ENCODE peak calls at places on chromosomes 12 and 14, in ten cellular contexts. One of them, this sample, is unnamed.

GRCh38 chr12:1879633-1880032 is 38.8 kb downstream of the CACNA2D4 start:
- DNase-seq in transverse colon: no peak
- DNase-seq in neural progenitor cell: no peak
- DNase-seq in MM.1S: no peak
- DNase-seq in BE2C: no peak
- DNase-seq in AG04450: no peak
- DNase-seq in IMR-90: no peak
- DNase-seq in colonic mucosa: no peak
- DNase-seq in MG63: no peak
- DNase-seq in A549: no peak
- DNase-seq in this sample: no peak

GRCh38 chr12:58211211-58211610 is 269.8 kb downstream of the ATP23 start:
- DNase-seq in IMR-90: no peak
- DNase-seq in neural progenitor cell: no peak
- DNase-seq in MG63: no peak
- DNase-seq in BE2C: no peak
- DNase-seq in colonic mucosa: no peak
- DNase-seq in transverse colon: no peak
- DNase-seq in AG04450: no peak
- DNase-seq in MM.1S: no peak
- DNase-seq in A549: no peak
- DNase-seq in this sample: no peak

GRCh38 chr12:112870267-112870980 is 36.3 kb upstream of the OAS1 start:
- DNase-seq in neural progenitor cell: no peak
- DNase-seq in MG63: no peak
- DNase-seq in IMR-90: no peak
- DNase-seq in colonic mucosa: no peak
- DNase-seq in A549: no peak
- DNase-seq in MM.1S: no peak
- DNase-seq in AG04450: no peak
- DNase-seq in BE2C: no peak
- DNase-seq in transverse colon: no peak
- DNase-seq in this sample: no peak

GRCh38 chr12:64270411-64270810 is 48.3 kb upstream of the KICS2 start:
- DNase-seq in colonic mucosa: no peak
- DNase-seq in A549: no peak
- DNase-seq in MM.1S: no peak
- DNase-seq in transverse colon: no peak
- DNase-seq in MG63: no peak
- DNase-seq in AG04450: no peak
- DNase-seq in IMR-90: no peak
- DNase-seq in BE2C: no peak
- DNase-seq in neural progenitor cell: no peak
- DNase-seq in this sample: no peak

GRCh38 chr14:73025544-73025943 is 1.4 kb downstream of the ZFYVE1 start:
- DNase-seq in neural progenitor cell: no peak
- DNase-seq in colonic mucosa: no peak
- DNase-seq in IMR-90: peak; percentile 42
- DNase-seq in transverse colon: no peak
- DNase-seq in A549: no peak
- DNase-seq in MG63: no peak
- DNase-seq in BE2C: no peak
- DNase-seq in MM.1S: no peak
- DNase-seq in AG04450: no peak
- DNase-seq in this sample: no peak

GRCh38 chr12:102811125-102811737 is 105.8 kb downstream of the PAH start:
- DNase-seq in BE2C: peak; percentile 41
- DNase-seq in MM.1S: peak; percentile 36
- DNase-seq in neural progenitor cell: peak; percentile 70
- DNase-seq in AG04450: no peak
- DNase-seq in A549: peak; percentile 38
- DNase-seq in IMR-90: no peak
- DNase-seq in MG63: no peak
- DNase-seq in transverse colon: no peak
- DNase-seq in colonic mucosa: no peak
- DNase-seq in this sample: no peak

GRCh38 chr14:24514209-24514608 is 6.1 kb upstream of the CMA1 start:
- DNase-seq in A549: no peak
- DNase-seq in neural progenitor cell: no peak
- DNase-seq in AG04450: no peak
- DNase-seq in colonic mucosa: no peak
- DNase-seq in MM.1S: no peak
- DNase-seq in IMR-90: no peak
- DNase-seq in MG63: no peak
- DNase-seq in transverse colon: no peak
- DNase-seq in BE2C: no peak
- DNase-seq in this sample: no peak

GRCh38 chr12:99390707-99391106 is 256.8 kb upstream of the GARIN6 start:
- DNase-seq in transverse colon: no peak
- DNase-seq in MM.1S: no peak
- DNase-seq in colonic mucosa: no peak
- DNase-seq in AG04450: no peak
- DNase-seq in A549: peak; percentile 6
- DNase-seq in IMR-90: no peak
- DNase-seq in MG63: peak; percentile 34
- DNase-seq in BE2C: peak; percentile 9
- DNase-seq in neural progenitor cell: peak; percentile 65
- DNase-seq in this sample: no peak

GRCh38 chr14:75283884-75284563 is 5.4 kb downstream of the FOS start:
- DNase-seq in MM.1S: no peak
- DNase-seq in neural progenitor cell: no peak
- DNase-seq in MG63: no peak
- DNase-seq in colonic mucosa: no peak
- DNase-seq in BE2C: no peak
- DNase-seq in transverse colon: peak; percentile 78
- DNase-seq in A549: no peak
- DNase-seq in IMR-90: peak; percentile 51
- DNase-seq in AG04450: no peak
- DNase-seq in this sample: no peak

GRCh38 chr12:89723276-89723675 is 14.6 kb upstream of the ATP2B1 start:
- DNase-seq in AG04450: no peak
- DNase-seq in neural progenitor cell: no peak
- DNase-seq in MM.1S: no peak
- DNase-seq in transverse colon: no peak
- DNase-seq in BE2C: no peak
- DNase-seq in A549: no peak
- DNase-seq in colonic mucosa: no peak
- DNase-seq in MG63: no peak
- DNase-seq in IMR-90: no peak
- DNase-seq in this sample: no peak

GRCh38 chr12:127388985-127389384 is 878.0 kb upstream of the TMEM132C start:
- DNase-seq in MM.1S: no peak
- DNase-seq in colonic mucosa: no peak
- DNase-seq in A549: no peak
- DNase-seq in transverse colon: no peak
- DNase-seq in BE2C: no peak
- DNase-seq in AG04450: no peak
- DNase-seq in IMR-90: no peak
- DNase-seq in MG63: no peak
- DNase-seq in neural progenitor cell: no peak
- DNase-seq in this sample: no peak

GRCh38 chr12:13924286-13924685 is 57.1 kb downstream of the GRIN2B start:
- DNase-seq in neural progenitor cell: no peak
- DNase-seq in transverse colon: no peak
- DNase-seq in AG04450: no peak
- DNase-seq in A549: no peak
- DNase-seq in BE2C: no peak
- DNase-seq in MG63: no peak
- DNase-seq in colonic mucosa: no peak
- DNase-seq in IMR-90: no peak
- DNase-seq in MM.1S: no peak
- DNase-seq in this sample: no peak

GRCh38 chr12:119841433-119842210 is 35.5 kb downstream of the CIT start:
- DNase-seq in transverse colon: no peak
- DNase-seq in MM.1S: no peak
- DNase-seq in AG04450: no peak
- DNase-seq in BE2C: no peak
- DNase-seq in A549: no peak
- DNase-seq in MG63: no peak
- DNase-seq in IMR-90: peak; percentile 27
- DNase-seq in colonic mucosa: no peak
- DNase-seq in neural progenitor cell: no peak
- DNase-seq in this sample: no peak

GRCh38 chr12:16349132-16349463 is 1.7 kb downstream of the MGST1 start:
- DNase-seq in neural progenitor cell: peak; percentile 6
- DNase-seq in MM.1S: no peak
- DNase-seq in A549: peak; percentile 44
- DNase-seq in IMR-90: peak; percentile 96
- DNase-seq in colonic mucosa: peak; percentile 70
- DNase-seq in transverse colon: peak; percentile 67
- DNase-seq in AG04450: peak; percentile 89
- DNase-seq in BE2C: no peak
- DNase-seq in MG63: peak; percentile 89
- DNase-seq in this sample: no peak

DNA sequence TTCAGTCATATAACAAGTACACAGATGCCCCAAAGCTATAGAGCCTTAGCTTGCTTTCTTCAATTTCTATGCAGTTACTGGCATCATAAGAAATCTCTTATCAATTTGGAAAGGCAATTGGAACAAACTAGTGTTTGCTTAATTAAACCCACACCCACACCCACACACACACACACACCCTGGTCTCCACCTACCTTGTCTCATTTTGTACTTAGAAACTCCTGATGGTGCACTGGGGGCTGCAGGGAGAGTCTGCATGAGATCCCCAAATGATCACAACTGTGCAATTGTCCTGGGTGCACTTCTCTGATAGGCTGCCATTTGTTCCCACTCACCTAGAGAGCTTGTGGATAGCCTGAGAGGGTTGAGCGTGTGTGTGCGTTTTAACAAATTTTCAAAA is 40.5 kb upstream of the PTCSC3 start:
- DNase-seq in MM.1S: no peak
- DNase-seq in BE2C: no peak
- DNase-seq in AG04450: no peak
- DNase-seq in MG63: no peak
- DNase-seq in colonic mucosa: no peak
- DNase-seq in neural progenitor cell: no peak
- DNase-seq in transverse colon: no peak
- DNase-seq in A549: no peak
- DNase-seq in IMR-90: no peak
- DNase-seq in this sample: no peak
- H3K4me3 ChIP-seq in MM.1S: no peak overlapping the region
- H3K4me3 ChIP-seq in BE2C: no peak overlapping the region
- H3K4me3 ChIP-seq in AG04450: no peak overlapping the region
- H3K4me3 ChIP-seq in MG63: no peak overlapping the region
- H3K4me3 ChIP-seq in colonic mucosa: no peak overlapping the region
- H3K4me3 ChIP-seq in neural progenitor cell: no peak overlapping the region
- H3K4me3 ChIP-seq in transverse colon: no peak overlapping the region
- H3K4me3 ChIP-seq in A549: no peak overlapping the region
- H3K4me3 ChIP-seq in IMR-90: no peak overlapping the region
- H3K4me3 ChIP-seq in this sample: no peak overlapping the region

DNA sequence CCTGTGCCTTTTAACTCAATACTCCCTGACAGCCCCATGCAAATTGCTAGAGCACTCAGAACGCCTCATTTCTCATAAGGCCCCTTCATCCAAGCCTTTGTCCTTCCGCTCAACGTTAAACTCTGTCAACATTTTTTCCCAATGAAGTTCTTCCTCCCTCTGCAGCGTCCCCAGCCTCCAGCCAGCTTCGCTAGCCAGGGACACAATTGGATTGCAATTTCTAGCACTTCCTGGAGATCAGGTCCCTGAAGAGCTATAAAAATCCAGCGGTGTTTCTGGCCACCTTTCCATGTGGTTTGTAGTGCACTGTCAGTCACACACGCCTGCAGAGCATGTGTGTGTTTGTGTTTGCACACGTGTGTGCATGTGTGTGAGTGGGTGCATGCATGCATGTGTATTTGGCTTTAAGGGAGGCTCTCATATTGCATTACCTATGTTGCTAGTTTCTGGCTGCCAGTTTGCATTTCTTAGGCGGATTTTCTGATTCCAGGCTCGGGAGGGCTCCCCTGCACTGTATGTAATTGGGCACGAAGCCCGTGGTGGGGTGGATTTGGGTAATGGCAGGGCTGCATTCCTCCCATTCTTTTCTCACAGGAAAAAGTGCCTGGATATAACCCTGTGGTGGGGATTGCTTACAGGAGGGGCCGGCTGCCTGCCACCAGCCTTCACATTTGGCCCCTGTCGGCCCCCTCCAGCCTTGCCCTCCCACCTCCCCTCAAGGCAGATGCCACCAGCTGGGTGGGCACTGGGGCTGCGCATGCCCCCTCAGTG is 73.8 kb downstream of the TSPAN9 start:
- DNase-seq in A549: no peak
- DNase-seq in MG63: no peak
- DNase-seq in IMR-90: peak; percentile 48
- DNase-seq in BE2C: no peak
- DNase-seq in transverse colon: no peak
- DNase-seq in colonic mucosa: no peak
- DNase-seq in MM.1S: no peak
- DNase-seq in AG04450: no peak
- DNase-seq in neural progenitor cell: peak; percentile 68
- DNase-seq in this sample: no peak
- H3K4me3 ChIP-seq in A549: no peak overlapping the region
- H3K4me3 ChIP-seq in MG63: no peak overlapping the region
- H3K4me3 ChIP-seq in IMR-90: no peak overlapping the region
- H3K4me3 ChIP-seq in BE2C: no peak overlapping the region
- H3K4me3 ChIP-seq in transverse colon: no peak overlapping the region
- H3K4me3 ChIP-seq in colonic mucosa: no peak overlapping the region
- H3K4me3 ChIP-seq in MM.1S: no peak overlapping the region
- H3K4me3 ChIP-seq in AG04450: no peak overlapping the region
- H3K4me3 ChIP-seq in neural progenitor cell: no peak overlapping the region
- H3K4me3 ChIP-seq in this sample: no peak overlapping the region

GRCh38 chr12:47066278-47067048 is 13.0 kb upstream of the PCED1B start:
- DNase-seq in A549: no peak
- DNase-seq in neural progenitor cell: no peak
- DNase-seq in BE2C: no peak
- DNase-seq in MM.1S: no peak
- DNase-seq in colonic mucosa: no peak
- DNase-seq in AG04450: no peak
- DNase-seq in MG63: peak; percentile 46
- DNase-seq in transverse colon: no peak
- DNase-seq in IMR-90: peak; percentile 54
- DNase-seq in this sample: peak; percentile 18
- H3K4me3 ChIP-seq in A549: no peak overlapping the region
- H3K4me3 ChIP-seq in neural progenitor cell: no peak overlapping the region
- H3K4me3 ChIP-seq in BE2C: no peak overlapping the region
- H3K4me3 ChIP-seq in MM.1S: no peak overlapping the region
- H3K4me3 ChIP-seq in colonic mucosa: no peak overlapping the region
- H3K4me3 ChIP-seq in AG04450: no peak overlapping the region
- H3K4me3 ChIP-seq in MG63: no peak overlapping the region
- H3K4me3 ChIP-seq in transverse colon: no peak overlapping the region
- H3K4me3 ChIP-seq in IMR-90: no peak overlapping the region
- H3K4me3 ChIP-seq in this sample: no peak overlapping the region

DNA sequence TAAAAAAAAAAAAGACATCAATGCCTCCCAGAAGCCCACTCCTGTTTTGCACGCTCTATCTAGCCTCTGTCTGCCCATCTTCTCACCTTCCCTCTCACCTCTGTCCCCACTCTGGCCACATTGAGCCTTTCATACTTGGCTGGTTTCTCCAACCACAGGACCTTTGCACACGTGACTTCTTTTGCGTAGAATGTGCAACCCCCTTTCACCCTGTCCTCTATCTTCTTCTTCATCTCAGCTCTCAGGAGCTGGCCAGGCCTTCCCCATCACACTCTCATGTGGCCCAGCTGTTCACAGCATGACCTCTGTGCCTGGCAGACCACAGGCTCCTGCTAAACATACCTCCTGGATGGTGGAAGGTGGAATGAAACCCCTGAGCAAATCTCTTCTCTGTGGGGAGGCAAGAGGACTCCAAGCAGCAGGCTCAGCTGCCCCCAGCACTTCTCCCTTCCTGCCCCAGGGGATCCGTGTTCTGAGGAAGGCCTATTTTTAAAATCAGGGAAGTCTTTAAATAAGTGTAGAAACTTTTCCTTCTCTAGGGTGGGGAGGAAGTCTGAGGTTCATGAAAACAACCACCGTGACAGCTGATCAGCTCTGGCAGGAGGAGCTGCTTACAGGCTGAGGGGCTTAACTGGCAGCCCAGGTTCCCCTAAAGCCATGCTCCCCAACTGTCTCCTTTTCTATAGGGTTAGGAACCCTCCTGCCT is 11.6 kb downstream of the HVCN1 start:
- DNase-seq in A549: no peak
- DNase-seq in MG63: no peak
- DNase-seq in IMR-90: no peak
- DNase-seq in colonic mucosa: no peak
- DNase-seq in MM.1S: peak; percentile 15
- DNase-seq in BE2C: no peak
- DNase-seq in neural progenitor cell: no peak
- DNase-seq in transverse colon: no peak
- DNase-seq in AG04450: no peak
- DNase-seq in this sample: peak; percentile 66
- H3K4me3 ChIP-seq in A549: no peak overlapping the region
- H3K4me3 ChIP-seq in MG63: no peak overlapping the region
- H3K4me3 ChIP-seq in IMR-90: no peak overlapping the region
- H3K4me3 ChIP-seq in colonic mucosa: no peak overlapping the region
- H3K4me3 ChIP-seq in MM.1S: no peak overlapping the region
- H3K4me3 ChIP-seq in BE2C: no peak overlapping the region
- H3K4me3 ChIP-seq in neural progenitor cell: no peak overlapping the region
- H3K4me3 ChIP-seq in transverse colon: no peak overlapping the region
- H3K4me3 ChIP-seq in AG04450: no peak overlapping the region
- H3K4me3 ChIP-seq in this sample: no peak overlapping the region